ENCODE peak calls at places on chromosomes 13 and 19, in seven cellular contexts. Y is tibial artery, V is tibial nerve, K is upper lobe of right lung, E is hepatocyte, O is GM10248, Q is endothelial cell. F is an unnamed sample.

GRCh38 chr19:49851456-49852259 is 699 bp downstream of the PTOV1 start:
- DNase-seq in Y (no peak), V (no peak), K (no peak), E (peak), O (peak), Q (peak), F (no peak)

GRCh38 chr13:74230984-74231443 is 96.8 kb upstream of the KLF12 start:
- DNase-seq in Y (no peak), V (no peak), K (no peak), E (no peak), O (no peak), Q (no peak), F (no peak)

GRCh38 chr13:108690726-108691125 is 61.3 kb downstream of the MYO16 start:
- DNase-seq in Y (no peak), V (no peak), K (no peak), E (no peak), O (no peak), Q (no peak), F (no peak)

GRCh38 chr13:72504026-72504925 is 223.2 kb downstream of the MZT1 start:
- DNase-seq in Y (no peak), V (no peak), K (no peak), E (no peak), O (no peak), Q (no peak), F (no peak)

GRCh38 chr19:43901395-43902390 is 33.4 kb downstream of the ZNF45 start:
- DNase-seq in Y (peak), V (peak), K (peak), E (peak), O (peak), Q (peak), F (peak)

GRCh38 chr13:101305981-101306411 is 110.3 kb downstream of the NALCN start:
- DNase-seq in Y (no peak), V (no peak), K (no peak), E (no peak), O (no peak), Q (no peak), F (no peak)

GRCh38 chr19:40249781-40250180 is 23.3 kb upstream of the CCNP start:
- DNase-seq in Y (no peak), V (no peak), K (no peak), E (no peak), O (no peak), Q (no peak), F (no peak)

GRCh38 chr19:43723588-43723987 is 7.7 kb downstream of the IRGC start:
- DNase-seq in Y (no peak), V (no peak), K (no peak), E (no peak), O (no peak), Q (no peak), F (no peak)

GRCh38 chr19:6551607-6552450 is 21.0 kb downstream of the TNFSF9 start:
- DNase-seq in Y (no peak), V (no peak), K (no peak), E (peak), O (peak), Q (no peak), F (peak)

GRCh38 chr19:33252971-33253370 is 27.3 kb upstream of the SLC7A10 start:
- DNase-seq in Y (no peak), V (no peak), K (peak), E (no peak), O (no peak), Q (no peak), F (no peak)

GRCh38 chr13:47038196-47038595 is 141.3 kb upstream of the HTR2A start:
- DNase-seq in Y (no peak), V (no peak), K (no peak), E (no peak), O (no peak), Q (no peak), F (no peak)

GRCh38 chr19:756821-757688 is 6.1 kb downstream of the MISP start:
- DNase-seq in Y (no peak), V (no peak), K (no peak), E (no peak), O (no peak), Q (no peak), F (no peak)

GRCh38 chr19:754530-754929 is 3.6 kb downstream of the MISP start:
- DNase-seq in Y (no peak), V (no peak), K (no peak), E (no peak), O (no peak), Q (no peak), F (no peak)

GRCh38 chr19:756232-756631 is 5.3 kb downstream of the MISP start:
- DNase-seq in Y (no peak), V (no peak), K (no peak), E (no peak), O (no peak), Q (no peak), F (no peak)

GRCh38 chr19:755063-755462 is 4.2 kb downstream of the MISP start:
- DNase-seq in Y (no peak), V (no peak), K (no peak), E (no peak), O (no peak), Q (no peak), F (no peak)

DNA sequence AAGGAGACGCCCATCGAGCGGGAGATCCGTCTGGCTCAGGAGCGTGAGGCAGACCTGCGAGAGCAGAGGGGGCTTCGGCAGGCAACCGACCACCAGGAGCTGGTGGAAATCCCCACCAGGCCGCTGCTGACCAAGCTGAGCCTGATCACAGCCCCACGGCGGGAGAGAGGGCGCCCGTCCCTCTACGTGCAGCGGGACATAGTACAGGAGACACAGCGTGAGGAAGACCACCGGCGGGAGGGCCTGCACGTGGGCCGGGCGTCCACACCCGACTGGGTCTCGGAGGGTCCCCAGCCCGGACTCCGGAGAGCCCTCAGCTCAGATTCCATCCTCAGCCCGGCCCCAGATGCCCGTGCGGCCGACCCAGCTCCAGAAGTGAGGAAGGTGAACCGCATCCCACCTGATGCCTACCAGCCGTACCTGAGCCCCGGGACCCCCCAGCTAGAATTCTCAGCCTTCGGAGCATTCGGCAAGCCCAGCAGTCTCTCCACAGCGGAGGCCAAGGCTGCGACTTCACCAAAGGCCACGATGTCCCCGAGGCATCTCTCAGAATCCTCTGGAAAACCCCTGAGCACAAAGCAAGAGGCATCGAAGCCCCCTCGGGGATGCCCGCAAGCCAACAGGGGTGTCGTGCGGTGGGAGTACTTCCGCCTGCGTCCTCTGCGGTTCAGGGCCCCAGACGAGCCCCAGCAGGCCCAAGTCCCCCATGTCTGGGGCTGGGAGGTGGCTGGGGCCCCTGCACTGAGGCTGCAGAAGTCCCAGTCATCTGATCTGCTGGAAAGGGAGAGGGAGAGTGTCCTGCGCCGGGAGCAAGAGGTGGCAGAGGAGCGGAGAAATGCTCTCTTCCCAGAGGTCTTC is 7.1 kb downstream of the MISP start:
- DNase-seq in Y (no peak), V (no peak), K (no peak), E (no peak), O (no peak), Q (no peak), F (no peak)
- TF ChIP-seq CTCF in Y (no peak), V (no peak), K (no peak), E (no peak), O (no peak), Q (no peak), F (no peak)

DNA sequence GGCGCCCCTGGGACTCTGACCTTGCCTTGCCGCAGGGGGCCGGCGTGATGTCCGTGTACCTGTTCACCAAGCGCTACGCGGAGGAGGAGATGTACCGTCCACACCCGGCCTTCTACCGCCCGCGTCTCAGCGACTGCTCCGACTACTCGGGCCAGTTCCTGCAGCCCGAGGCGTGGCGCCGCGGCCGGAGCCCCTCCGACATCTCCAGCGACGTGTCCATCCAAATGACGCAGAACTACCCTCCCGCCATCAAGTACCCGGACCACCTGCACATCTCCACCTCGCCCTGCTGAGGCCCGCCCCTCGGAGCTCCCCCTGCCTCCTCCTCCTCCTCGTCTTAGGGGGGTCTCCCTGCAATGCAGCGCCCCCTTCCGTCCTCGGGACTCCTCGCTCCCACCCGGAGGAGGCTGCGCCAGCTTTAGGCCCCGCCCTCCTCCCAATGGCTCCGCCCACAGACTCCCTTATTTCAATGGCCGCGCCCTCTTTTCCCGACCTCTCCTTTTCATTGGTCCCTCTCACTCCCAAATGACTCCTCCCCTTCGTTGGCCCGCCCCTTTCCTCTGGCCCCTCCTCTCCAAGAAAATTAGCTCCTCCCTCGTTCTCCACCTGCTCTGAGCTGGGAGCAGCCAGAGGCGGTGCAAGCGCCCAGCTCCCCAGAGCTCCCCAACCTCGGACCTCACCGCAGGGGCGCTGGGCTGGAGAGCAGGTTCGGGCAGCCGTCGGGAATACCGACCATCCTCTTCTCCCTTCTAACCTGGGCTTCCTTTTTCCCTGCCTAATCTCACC is 20.5 kb upstream of the CACNG8 start:
- DNase-seq in Y (no peak), V (no peak), K (peak), E (peak), O (no peak), Q (peak), F (no peak)
- TF ChIP-seq CTCF in Y (no peak), V (no peak), K (no peak), E (no peak), O (no peak), Q (peak), F (no peak)

GRCh38 chr19:34676697-34677385 is at the start of gene SCGB2B2:
- DNase-seq in Y (no peak), V (peak), K (no peak), E (no peak), O (no peak), Q (no peak), F (peak)
- TF ChIP-seq CTCF in Y (no peak), V (no peak), K (no peak), E (no peak), O (no peak), Q (no peak), F (no peak)

GRCh38 chr13:53507741-53508140 is 479.1 kb downstream of the OLFM4 start:
- DNase-seq in Y (no peak), V (no peak), K (no peak), E (no peak), O (no peak), Q (no peak), F (no peak)

GRCh38 chr13:53513199-53513598 is 484.6 kb downstream of the OLFM4 start:
- DNase-seq in Y (no peak), V (no peak), K (no peak), E (no peak), O (no peak), Q (no peak), F (no peak)
- TF ChIP-seq CTCF in Y (no peak), V (no peak), K (no peak), E (no peak), O (no peak), Q (no peak), F (no peak)

DNA sequence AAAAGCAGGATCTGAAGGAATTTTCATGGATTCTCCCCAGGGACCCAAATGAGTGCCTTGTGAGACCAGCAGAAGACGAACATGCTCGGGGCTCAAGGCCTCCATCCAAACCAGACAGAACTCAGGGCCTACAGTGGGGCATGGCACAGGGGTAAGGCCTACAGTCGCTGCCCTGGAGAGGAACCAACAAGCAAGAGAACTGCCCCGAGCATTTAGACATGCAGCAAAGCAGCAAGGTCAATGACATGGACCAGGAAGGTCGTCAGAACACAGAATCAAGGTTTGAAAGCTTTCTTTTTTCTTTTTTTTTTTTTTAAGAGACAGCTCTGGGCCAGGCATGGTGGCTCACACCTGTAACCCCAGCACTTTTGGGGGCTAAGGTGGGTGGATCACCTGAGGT is 17.3 kb downstream of the EPS15L1 start:
- DNase-seq in Y (no peak), V (no peak), K (no peak), E (no peak), O (no peak), Q (no peak), F (no peak)
- TF ChIP-seq CTCF in Y (no peak), V (no peak), K (no peak), E (no peak), O (no peak), Q (no peak), F (no peak)

GRCh38 chr19:3632739-3633558 is 6.4 kb upstream of the CACTIN start:
- DNase-seq in Y (no peak), V (no peak), K (no peak), E (no peak), O (no peak), Q (no peak), F (no peak)

GRCh38 chr19:3634496-3635045 is 8.0 kb upstream of the CACTIN start:
- DNase-seq in Y (no peak), V (no peak), K (no peak), E (no peak), O (no peak), Q (no peak), F (no peak)

GRCh38 chr19:3631053-3631861 is 4.7 kb upstream of the CACTIN start:
- DNase-seq in Y (no peak), V (no peak), K (no peak), E (no peak), O (no peak), Q (no peak), F (no peak)

GRCh38 chr19:3632098-3632497 is 5.5 kb upstream of the CACTIN start:
- DNase-seq in Y (no peak), V (no peak), K (no peak), E (no peak), O (no peak), Q (no peak), F (no peak)

GRCh38 chr19:3633559-3633988 is 7.0 kb upstream of the CACTIN start:
- DNase-seq in Y (no peak), V (no peak), K (no peak), E (no peak), O (no peak), Q (no peak), F (no peak)
- TF ChIP-seq CTCF in Y (no peak), V (no peak), K (no peak), E (no peak), O (no peak), Q (no peak), F (no peak)

GRCh38 chr19:3233116-3233515 is 8.7 kb downstream of the CELF5 start:
- DNase-seq in Y (no peak), V (no peak), K (no peak), E (no peak), O (no peak), Q (no peak), F (no peak)

GRCh38 chr19:3236272-3236671 is 11.8 kb downstream of the CELF5 start:
- DNase-seq in Y (no peak), V (no peak), K (no peak), E (no peak), O (no peak), Q (no peak), F (no peak)

GRCh38 chr19:3233831-3234230 is 9.4 kb downstream of the CELF5 start:
- DNase-seq in Y (no peak), V (no peak), K (no peak), E (no peak), O (no peak), Q (no peak), F (no peak)

GRCh38 chr19:3238066-3238561 is 13.7 kb downstream of the CELF5 start:
- DNase-seq in Y (no peak), V (no peak), K (no peak), E (no peak), O (no peak), Q (no peak), F (no peak)

DNA sequence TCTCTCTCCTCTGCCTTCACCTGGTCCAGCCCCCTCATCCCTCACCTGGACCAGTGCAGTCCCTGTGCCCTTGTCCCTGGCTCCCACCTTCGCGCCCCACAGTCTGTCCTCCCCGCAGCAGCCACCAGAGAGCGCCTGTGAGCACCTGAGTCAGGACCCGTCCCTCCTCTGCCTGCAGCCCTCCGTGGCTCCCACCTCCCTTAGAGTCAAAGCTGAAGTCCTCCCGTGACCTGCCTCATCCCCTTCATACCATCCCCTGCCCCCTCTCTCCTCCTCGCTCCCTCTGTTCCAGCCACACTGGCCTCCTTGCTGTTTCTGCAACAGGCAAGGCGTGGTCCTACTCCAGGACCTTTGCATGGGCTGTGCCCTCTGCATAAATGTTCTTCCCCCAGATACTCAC is 10.3 kb downstream of the CELF5 start:
- DNase-seq in Y (no peak), V (no peak), K (no peak), E (no peak), O (no peak), Q (peak), F (no peak)
- TF ChIP-seq CTCF in Y (no peak), V (no peak), K (no peak), E (no peak), O (peak), Q (no peak), F (no peak)

F was measured in B cell.